ENCODE peak calls at places on chromosome 16, in ten cellular contexts. W is Caki2; V is naive thymus-derived CD8-positive, alpha-beta T cell; X is ELR; T is sigmoid colon; Z is lower leg skin; L is NCI-H1694 treated with DMSO at 0.1 percent for 48 hours; S is fibroblast of pulmonary artery; U is tibial nerve; R is HTR-8/SVneo. F is an unnamed sample.

GRCh38 chr16:85946680-85947510 is 47.9 kb downstream of the IRF8 start:
- DNase-seq in S (no peak), U (no peak), X (no peak), T (no peak), R (no peak), W (no peak), V (no peak), Z (no peak), L (no peak), F (no peak)

GRCh38 chr16:66553223-66553622 is 847 bp downstream of the CKLF start:
- DNase-seq in S (no peak), T (no peak), X (peak; percentile 15), U (no peak), V (no peak), W (no peak), R (no peak), Z (no peak), L (no peak), F (no peak)

GRCh38 chr16:69188716-69189115 is 1.8 kb downstream of the SNTB2 start:
- DNase-seq in S (peak; percentile 40), W (no peak), X (peak; percentile 53), T (peak; percentile 56), L (no peak), Z (no peak), U (no peak), R (no peak), V (no peak), F (no peak)

GRCh38 chr16:85221081-85221809 is 109.0 kb upstream of the CIBAR2 start:
- DNase-seq in U (no peak), R (no peak), S (no peak), Z (no peak), T (no peak), L (no peak), X (no peak), V (no peak), W (no peak), F (no peak)

GRCh38 chr16:54936086-54936978 is 5.7 kb downstream of the IRX5 start:
- DNase-seq in S (no peak), T (no peak), L (no peak), V (no peak), X (peak; percentile 44), Z (no peak), R (no peak), U (no peak), W (no peak), F (no peak)

GRCh38 chr16:85556456-85557082 is 56.6 kb upstream of the GSE1 start:
- DNase-seq in U (no peak), X (peak; percentile 52), R (no peak), T (no peak), W (peak; percentile 18), L (no peak), S (no peak), Z (no peak), V (peak; percentile 45), F (no peak)

GRCh38 chr16:456891-457483 is 31.5 kb downstream of the RAB11FIP3 start:
- DNase-seq in X (no peak), W (no peak), T (no peak), U (no peak), S (peak; percentile 64), V (no peak), L (no peak), R (no peak), Z (no peak), F (peak; percentile 35)

GRCh38 chr16:69311533-69312388 is 611 bp downstream of the VPS4A start:
- DNase-seq in T (peak; percentile 72), U (no peak), V (peak; percentile 6), W (no peak), S (peak; percentile 13), L (no peak), X (peak; percentile 56), R (peak; percentile 37), Z (no peak), F (no peak)

F was measured in DMS79.